ENCODE peak calls at places on chromosomes 3 and 15, in eight cellular contexts. Z is tibial nerve, S is tibial artery, Y is psoas muscle, G is heart right ventricle, E is PC-9, H is upper lobe of right lung, A is body of pancreas. Q is an unnamed sample. For H3K27me3, the result is how much of the 10 kb centered on the place peaks cover.

GRCh38 chr3:82308755-82309154 is 547.3 kb upstream of the GBE1 start:
- DNase-seq in Z (no peak), S (no peak), Y (no peak), G (no peak), E (no peak), H (no peak), A (no peak), Q (no peak)

GRCh38 chr15:98292442-98293240 is 332.1 kb downstream of the ARRDC4 start:
- DNase-seq in Z (peak), S (no peak), Y (peak), G (peak), E (no peak), H (peak), A (peak), Q (peak)

GRCh38 chr3:120160050-120160449 is 65.8 kb upstream of the GSK3B start:
- DNase-seq in Z (peak), S (peak), Y (peak), G (peak), E (peak), H (peak), A (peak), Q (peak)

GRCh38 chr15:59294961-59295741 is 77.5 kb downstream of the MYO1E start:
- DNase-seq in Z (no peak), S (peak), Y (no peak), G (no peak), E (peak), H (no peak), A (peak), Q (no peak)

GRCh38 chr3:124229407-124229806 is 237.5 kb upstream of the ROPN1 start:
- DNase-seq in Z (no peak), S (no peak), Y (no peak), G (no peak), E (no peak), H (no peak), A (no peak), Q (no peak)

GRCh38 chr3:120601554-120601953 is 5.4 kb downstream of the NDUFB4 start:
- DNase-seq in Z (no peak), S (no peak), Y (no peak), G (no peak), E (no peak), H (no peak), A (no peak), Q (no peak)

GRCh38 chr3:62876064-62876463 is 848 bp upstream of the CADPS start:
- DNase-seq in Z (no peak), S (no peak), Y (peak), G (peak), E (no peak), H (peak), A (peak), Q (peak)

GRCh38 chr3:79724206-79724605 is 43.6 kb downstream of the ROBO1 start:
- DNase-seq in Z (no peak), S (no peak), Y (no peak), G (no peak), E (no peak), H (no peak), A (no peak), Q (no peak)

GRCh38 chr3:34377961-34378360 is 579.5 kb downstream of the PDCD6IP start:
- DNase-seq in Z (no peak), S (no peak), Y (no peak), G (no peak), E (no peak), H (no peak), A (no peak), Q (no peak)

GRCh38 chr3:14358426-14359211 is 43.8 kb upstream of the SLC6A6 start:
- DNase-seq in Z (no peak), S (peak), Y (no peak), G (peak), E (no peak), H (no peak), A (peak), Q (peak)

GRCh38 chr3:30779686-30780287 is 114.7 kb downstream of the GADL1 start:
- DNase-seq in Z (no peak), S (no peak), Y (no peak), G (no peak), E (no peak), H (no peak), A (peak), Q (no peak)

GRCh38 chr3:127438951-127439350 is 151.1 kb upstream of the PRR20G start:
- DNase-seq in Z (no peak), S (peak), Y (no peak), G (no peak), E (no peak), H (no peak), A (no peak), Q (no peak)

GRCh38 chr15:55965091-55965490 is 28.3 kb downstream of the NEDD4 start:
- DNase-seq in Z (no peak), S (no peak), Y (no peak), G (no peak), E (no peak), H (no peak), A (no peak), Q (no peak)

GRCh38 chr3:182294256-182294655 is 499.0 kb upstream of the ATP11B start:
- DNase-seq in Z (no peak), S (no peak), Y (no peak), G (no peak), E (peak), H (no peak), A (no peak), Q (no peak)

GRCh38 chr15:65085990-65086679 is 9.6 kb downstream of the KBTBD13 start:
- DNase-seq in Z (no peak), S (peak), Y (peak), G (no peak), E (no peak), H (no peak), A (peak), Q (no peak)

GRCh38 chr15:86690566-86690965 is 610.9 kb downstream of the AGBL1 start:
- DNase-seq in Z (no peak), S (no peak), Y (no peak), G (no peak), E (no peak), H (no peak), A (no peak), Q (no peak)

GRCh38 chr15:65869127-65869953 is at the start of gene RAB11A:
- DNase-seq in Z (peak), S (peak), Y (peak), G (peak), E (peak), H (peak), A (peak), Q (peak)

GRCh38 chr15:68399096-68400065 is 32.6 kb downstream of the ITGA11 start:
- DNase-seq in Z (no peak), S (no peak), Y (no peak), G (no peak), E (no peak), H (no peak), A (no peak), Q (no peak)

GRCh38 chr3:190617185-190617584 is 103.3 kb downstream of the IL1RAP start:
- DNase-seq in Z (no peak), S (no peak), Y (no peak), G (no peak), E (peak), H (no peak), A (peak), Q (no peak)

GRCh38 chr15:68113273-68113672 is 59.2 kb downstream of the PIAS1 start:
- DNase-seq in Z (no peak), S (no peak), Y (no peak), G (no peak), E (no peak), H (no peak), A (peak), Q (no peak)

GRCh38 chr3:72887723-72888545 is at the start of gene GXYLT2:
- DNase-seq in Z (peak), S (peak), Y (peak), G (peak), E (no peak), H (peak), A (peak), Q (peak)

GRCh38 chr15:46409879-46410278 is 775.0 kb downstream of the SQOR start:
- DNase-seq in Z (no peak), S (no peak), Y (no peak), G (no peak), E (no peak), H (no peak), A (no peak), Q (no peak)

GRCh38 chr3:54120657-54121403 is 1.5 kb upstream of the CACNA2D3 start:
- DNase-seq in Z (no peak), S (no peak), Y (peak), G (peak), E (no peak), H (peak), A (no peak), Q (no peak)

DNA sequence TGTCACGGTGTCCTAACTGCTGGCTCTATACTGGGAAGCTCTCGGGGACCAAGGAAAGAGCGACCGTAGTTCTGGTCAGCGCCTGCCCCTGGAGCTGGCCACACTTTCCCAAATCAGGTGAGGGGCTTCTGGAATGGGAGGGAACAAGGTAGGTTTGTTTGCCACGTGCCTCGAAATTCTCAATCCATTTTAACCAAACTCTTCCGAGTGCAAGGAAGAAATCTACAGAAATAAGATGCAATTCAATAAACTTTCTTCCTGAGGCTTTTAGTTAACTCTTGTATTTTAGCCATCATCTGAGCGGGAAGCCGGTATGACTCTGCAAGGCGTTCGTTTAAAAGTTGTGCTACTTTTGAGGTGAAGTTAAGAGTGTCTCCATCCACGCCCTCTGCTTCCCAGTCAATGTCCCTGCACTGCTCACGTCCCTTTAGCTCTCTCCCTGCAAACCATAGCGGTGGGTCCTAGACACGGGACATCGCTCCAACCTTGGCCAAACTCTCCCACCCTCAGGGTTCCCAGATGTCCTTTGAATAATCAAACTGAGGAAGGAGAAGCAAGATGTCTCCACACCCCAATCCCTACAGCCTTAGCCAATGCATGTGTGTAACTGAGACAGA is 595 bp downstream of the AGTR1 start:
- DNase-seq in Z (no peak), S (peak), Y (peak), G (no peak), E (no peak), H (no peak), A (no peak), Q (no peak)
- H3K27me3 ChIP-seq in Z (under half), S (under half), Y (under half), G (under half), E (under half), H (under half), A (under half), Q (under half)

DNA sequence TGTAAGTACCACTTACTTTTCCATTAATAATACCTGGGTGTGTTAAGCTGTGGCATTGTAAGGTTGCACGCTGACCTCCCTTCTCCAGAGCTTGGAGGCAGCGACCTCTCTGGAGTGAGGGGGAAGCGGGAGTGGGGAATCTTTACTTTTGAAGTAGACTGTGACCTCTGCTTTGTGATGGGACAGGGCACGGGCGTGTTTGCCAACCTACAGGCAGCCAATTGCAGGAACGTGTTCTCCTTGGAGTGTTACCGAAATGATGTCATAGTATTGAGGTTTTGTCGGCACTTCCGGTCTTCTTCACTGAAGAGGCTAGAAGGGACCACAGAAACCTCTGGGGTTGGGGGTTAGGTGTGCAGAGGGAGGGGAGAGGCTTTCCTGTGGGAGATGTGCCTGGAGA is 227.3 kb upstream of the C2CD4B start:
- DNase-seq in Z (no peak), S (no peak), Y (peak), G (peak), E (no peak), H (no peak), A (peak), Q (peak)
- TF ChIP-seq CTCF in Z (no peak), S (no peak), Y (no peak), G (no peak), E (no peak), H (no peak), A (no peak), Q (no peak)

DNA sequence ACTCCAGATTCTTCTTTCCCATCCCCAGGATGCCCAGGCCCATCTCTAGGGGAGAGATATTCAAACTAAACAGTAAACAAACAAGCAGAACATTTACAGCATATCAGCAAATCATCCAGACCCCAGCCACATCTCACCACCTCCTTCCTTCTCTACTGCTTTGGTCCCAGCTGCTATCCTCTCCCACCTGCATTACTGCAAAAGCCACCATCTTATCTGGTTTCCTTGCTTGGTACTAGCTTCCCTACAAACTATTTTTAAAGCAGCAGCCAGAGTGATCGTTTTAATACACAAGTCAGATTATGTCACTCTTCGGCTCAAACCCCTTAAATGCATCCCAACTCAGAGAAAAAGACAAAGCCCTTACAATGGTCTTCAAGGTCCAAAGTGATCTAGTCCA is 4.8 kb downstream of the LYSMD2 start:
- DNase-seq in Z (no peak), S (no peak), Y (no peak), G (no peak), E (no peak), H (no peak), A (no peak), Q (no peak)
- H3K27me3 ChIP-seq in Z (under half), S (under half), Y (under half), G (under half), E (under half), H (under half), A (under half), Q (under half)

GRCh38 chr15:40332138-40332781 is 8.5 kb downstream of the CCDC9B start:
- DNase-seq in Z (no peak), S (no peak), Y (no peak), G (no peak), E (no peak), H (no peak), A (no peak), Q (no peak)

GRCh38 chr15:40334941-40335795 is 5.6 kb downstream of the CCDC9B start:
- DNase-seq in Z (no peak), S (no peak), Y (peak), G (no peak), E (no peak), H (peak), A (peak), Q (no peak)

GRCh38 chr15:40331637-40332036 is 8.1 kb downstream of the INAFM2 start:
- DNase-seq in Z (no peak), S (no peak), Y (no peak), G (no peak), E (no peak), H (no peak), A (no peak), Q (no peak)

GRCh38 chr15:40334541-40334940 is 6.2 kb downstream of the CCDC9B start:
- DNase-seq in Z (no peak), S (no peak), Y (no peak), G (no peak), E (no peak), H (no peak), A (no peak), Q (no peak)

DNA sequence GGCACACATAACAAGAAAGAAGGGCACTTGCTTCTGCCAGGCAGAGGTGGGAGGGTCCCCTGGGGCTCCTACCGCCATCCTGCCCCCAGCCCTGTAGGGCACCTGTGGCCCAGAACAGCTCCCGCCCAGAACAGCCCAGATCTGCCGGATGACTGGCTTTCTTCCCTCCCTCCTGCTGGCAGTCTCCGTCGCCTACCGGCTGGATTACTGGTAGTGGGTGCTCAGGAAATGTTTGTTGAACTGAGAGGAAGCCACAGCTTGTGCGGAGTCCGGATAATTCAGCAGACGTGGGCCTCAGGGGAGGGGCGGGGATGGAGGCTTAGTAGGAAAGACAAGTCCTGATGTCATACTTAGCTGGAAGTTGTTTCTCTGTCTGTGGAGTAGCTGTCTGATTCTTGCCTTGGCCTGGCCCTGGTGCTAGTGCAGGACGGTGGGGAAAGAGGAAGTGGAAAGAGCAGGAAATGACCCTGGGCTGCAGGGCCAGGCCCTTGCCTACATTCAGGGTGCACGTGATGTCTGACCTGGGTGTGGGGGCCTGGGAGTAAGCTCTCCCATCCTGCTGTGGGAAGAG is 6.7 kb downstream of the CCDC9B start:
- DNase-seq in Z (no peak), S (peak), Y (peak), G (peak), E (no peak), H (peak), A (peak), Q (peak)
- TF ChIP-seq CTCF in Z (no peak), S (no peak), Y (no peak), G (no peak), E (no peak), H (no peak), A (no peak), Q (no peak)

GRCh38 chr3:194030372-194030771 is 105.6 kb upstream of the HES1 start:
- DNase-seq in Z (no peak), S (no peak), Y (no peak), G (no peak), E (peak), H (no peak), A (peak), Q (no peak)
- H3K27me3 ChIP-seq in Z (under half), S (under half), Y (under half), G (half or more), E (under half), H (under half), A (under half), Q (half or more)

DNA sequence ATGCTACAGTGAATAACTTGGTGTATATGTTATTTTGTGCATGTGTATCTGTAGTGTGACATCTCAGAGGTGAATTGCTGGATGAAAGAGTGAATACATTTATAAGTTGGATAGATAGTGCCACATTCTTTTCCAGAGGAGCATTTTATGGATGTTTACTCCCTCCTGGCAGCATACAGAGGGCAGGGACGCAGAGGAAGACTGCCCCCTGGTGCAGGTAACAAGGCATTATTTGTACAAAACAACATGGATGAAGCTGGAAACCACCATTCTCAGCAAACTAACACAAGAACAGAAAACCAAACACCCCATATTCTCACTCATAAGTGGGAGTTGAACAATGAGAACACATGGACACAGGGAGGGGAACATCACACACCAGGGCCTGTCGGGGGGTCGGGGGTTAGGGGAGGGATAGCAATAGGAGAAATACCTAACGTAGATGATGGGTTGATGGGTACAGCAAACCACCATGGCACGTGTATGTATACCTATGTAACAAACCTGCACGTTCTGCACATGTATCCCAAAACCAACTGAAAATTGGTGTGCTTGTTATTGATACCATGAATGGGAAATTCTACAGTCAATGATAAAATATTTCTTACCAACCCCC is 57.9 kb upstream of the CTXND1 start:
- DNase-seq in Z (no peak), S (no peak), Y (no peak), G (no peak), E (no peak), H (no peak), A (peak), Q (no peak)
- TF ChIP-seq CTCF in Z (peak), S (peak), Y (peak), G (no peak), E (peak), H (peak), A (peak), Q (peak)

GRCh38 chr3:17625111-17625510 is 117.3 kb downstream of the TBC1D5 start:
- DNase-seq in Z (no peak), S (no peak), Y (no peak), G (no peak), E (no peak), H (no peak), A (no peak), Q (no peak)
- H3K27me3 ChIP-seq in Z (under half), S (under half), Y (under half), G (under half), E (under half), H (under half), A (under half), Q (under half)